ENCODE peak calls at places on chromosomes 1 and 21, in four cellular contexts. J is K562, Q is GM12878, D is HL-60. M is an unnamed sample.
A peak's percentile ranks its signal among the peaks of the same experiment; 100 is the strongest.

GRCh38 chr1:72366473-72366872 is 84.1 kb upstream of the NEGR1 start:
- DNase-seq in Q (no peak), J (no peak), D (peak; percentile 80), M (no peak)

GRCh38 chr1:183696981-183697380 is 43.9 kb upstream of the APOBEC4 start:
- DNase-seq in D (no peak), J (no peak), Q (no peak), M (no peak)

GRCh38 chr1:54581621-54582035 is 33.6 kb downstream of the ACOT11 start:
- DNase-seq in D (no peak), J (no peak), Q (no peak), M (no peak)

GRCh38 chr1:16129921-16130543 is 25.8 kb downstream of the EPHA2 start:
- DNase-seq in D (no peak), J (no peak), Q (no peak), M (no peak)

GRCh38 chr1:1432951-1433803 is 2.3 kb upstream of the VWA1 start:
- DNase-seq in D (no peak), J (peak; percentile 90), Q (no peak), M (peak; percentile 39)

GRCh38 chr21:15031790-15032357 is 32.9 kb downstream of the NRIP1 start:
- DNase-seq in Q (no peak), J (no peak), D (no peak), M (no peak)

GRCh38 chr1:153545067-153546055 is at the start of gene S100A4:
- DNase-seq in D (peak; percentile 89), Q (peak; percentile 46), J (peak; percentile 93), M (peak; percentile 66)

GRCh38 chr1:156599811-156600210 is 1.5 kb downstream of the GPATCH4 start:
- DNase-seq in J (no peak), Q (no peak), D (peak; percentile 67), M (no peak)

GRCh38 chr1:214920337-214920736 is 162.2 kb upstream of the KCNK2 start:
- DNase-seq in J (no peak), Q (no peak), D (no peak), M (no peak)

GRCh38 chr21:36377391-36377842 is 7.8 kb upstream of the CHAF1B start:
- DNase-seq in D (no peak), Q (no peak), J (no peak), M (no peak)

GRCh38 chr1:1004780-1005697 is 5.1 kb upstream of the HES4 start:
- DNase-seq in D (no peak), Q (no peak), J (peak; percentile 72), M (no peak)

GRCh38 chr1:162732566-162733335 is 57.8 kb upstream of the HSD17B7 start:
- DNase-seq in J (no peak), D (no peak), Q (no peak), M (no peak)

GRCh38 chr21:44331209-44331608 is 8.0 kb downstream of the CFAP410 start:
- DNase-seq in J (no peak), Q (no peak), D (no peak), M (no peak)

GRCh38 chr21:41321908-41322495 is 5.4 kb downstream of the FAM3B start:
- DNase-seq in Q (no peak), J (no peak), D (no peak), M (no peak)

GRCh38 chr1:157301477-157302198 is 163.4 kb upstream of the ETV3 start:
- DNase-seq in Q (no peak), D (no peak), J (no peak), M (no peak)

GRCh38 chr1:111471012-111471411 is 2.8 kb upstream of the C1orf162 start:
- DNase-seq in D (peak; percentile 80), Q (peak; percentile 77), J (no peak), M (no peak)

GRCh38 chr1:116362050-116362449 is 11.0 kb upstream of the ATP1A1 start:
- DNase-seq in J (no peak), Q (no peak), D (no peak), M (no peak)

GRCh38 chr1:16420719-16421118 is 16.5 kb downstream of the SPATA21 start:
- DNase-seq in Q (peak; percentile 84), D (no peak), J (no peak), M (peak; percentile 63)

GRCh38 chr1:71919812-71920509 is 362.4 kb downstream of the NEGR1 start:
- DNase-seq in Q (no peak), J (no peak), D (no peak), M (no peak)

GRCh38 chr1:162319510-162320160 is 57.0 kb downstream of the SPATA46 start:
- DNase-seq in Q (no peak), D (no peak), J (no peak), M (no peak)

GRCh38 chr21:26982767-26983166 is 15.9 kb upstream of the ADAMTS5 start:
- DNase-seq in Q (no peak), J (no peak), D (no peak), M (no peak)

GRCh38 chr1:48493970-48494769 is 22.2 kb upstream of the SPATA6 start:
- DNase-seq in J (no peak), Q (no peak), D (no peak), M (no peak)

GRCh38 chr1:200802865-200803512 is 64.3 kb downstream of the CAMSAP2 start:
- DNase-seq in Q (peak; percentile 61), J (peak; percentile 71), D (peak; percentile 30), M (peak; percentile 13)

GRCh38 chr1:29793101-29793546 is 556.8 kb downstream of the PTPRU start:
- DNase-seq in D (peak; percentile 66), J (peak; percentile 63), Q (no peak), M (peak; percentile 41)

GRCh38 chr1:201889092-201889968 is 632 bp downstream of the SHISA4 start:
- DNase-seq in Q (no peak), D (no peak), J (no peak), M (no peak)

GRCh38 chr1:30527511-30528140 is 195.8 kb downstream of the MATN1 start:
- DNase-seq in D (no peak), J (no peak), Q (no peak), M (no peak)

GRCh38 chr1:236321101-236321500 is 39.3 kb upstream of the ERO1B start:
- DNase-seq in Q (no peak), J (no peak), D (no peak), M (no peak)

GRCh38 chr21:15289896-15290841 is 225.4 kb upstream of the NRIP1 start:
- DNase-seq in Q (no peak), D (no peak), J (peak; percentile 39), M (no peak)

GRCh38 chr1:21919520-21919919 is 17.6 kb downstream of the HSPG2 start:
- DNase-seq in D (no peak), Q (no peak), J (no peak), M (no peak)

GRCh38 chr1:10724948-10725852 is 71.2 kb downstream of the CASZ1 start:
- DNase-seq in Q (no peak), J (no peak), D (no peak), M (no peak)
- TF ChIP-seq POLR2AphosphoS5 in Q (no peak), J (no peak), D (no peak), M (no peak)

GRCh38 chr1:33211972-33212371 is 30.1 kb upstream of the TRIM62 start:
- DNase-seq in J (no peak), Q (no peak), D (no peak), M (no peak)
- TF ChIP-seq SPI1 in J (no peak), Q (peak; percentile 12), D (no peak), M (peak; percentile 39)

DNA sequence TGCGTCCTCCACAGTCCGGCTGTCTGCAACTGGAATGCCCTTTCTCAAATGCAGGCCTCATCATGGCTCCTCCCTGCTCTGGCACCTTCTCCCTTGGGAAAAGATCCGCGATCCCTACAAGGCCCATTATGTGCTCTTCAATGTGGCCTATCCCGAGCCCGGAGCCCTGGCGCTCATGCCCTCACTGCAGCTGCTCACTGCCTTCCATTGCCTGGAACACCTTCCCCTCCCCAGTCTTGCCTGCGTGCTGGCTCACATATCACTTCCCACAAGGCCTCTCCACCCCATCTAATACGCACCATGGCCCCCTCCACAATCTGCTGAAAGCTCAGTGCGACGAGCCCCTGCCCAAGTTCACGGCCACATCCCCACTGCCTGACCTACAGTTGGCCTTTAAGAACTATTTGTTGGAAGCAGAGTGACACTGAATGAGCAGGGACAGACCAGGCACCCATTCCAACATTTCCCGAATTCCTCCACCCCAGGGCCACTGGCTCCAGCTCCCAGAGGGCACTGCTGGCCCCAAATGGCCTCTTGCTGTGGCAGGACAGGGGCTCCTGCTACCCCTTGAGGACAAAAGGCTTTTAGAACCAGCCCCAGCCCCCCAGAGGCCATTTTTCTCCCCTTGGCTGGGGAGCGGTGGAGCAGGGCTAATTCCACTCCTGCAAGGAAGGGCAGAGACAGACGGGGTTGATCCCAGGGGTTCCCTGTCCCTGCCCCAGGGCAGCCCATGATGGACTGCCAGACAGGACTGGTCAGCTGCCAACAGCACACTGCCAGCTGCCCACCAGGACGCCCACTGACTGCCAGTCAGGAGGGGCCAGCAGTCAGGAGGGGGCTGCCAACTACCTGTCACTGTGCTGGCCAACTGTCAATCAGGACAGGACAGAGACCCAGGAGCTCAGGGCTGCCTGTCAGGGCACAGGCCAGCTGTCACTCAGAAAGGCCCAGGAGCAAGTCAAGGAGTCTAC is 64.8 kb downstream of the DHRS3 start:
- DNase-seq in D (no peak), Q (no peak), J (no peak), M (no peak)
- TF ChIP-seq POLR2AphosphoS5 in D (no peak), Q (no peak), J (no peak), M (no peak)

DNA sequence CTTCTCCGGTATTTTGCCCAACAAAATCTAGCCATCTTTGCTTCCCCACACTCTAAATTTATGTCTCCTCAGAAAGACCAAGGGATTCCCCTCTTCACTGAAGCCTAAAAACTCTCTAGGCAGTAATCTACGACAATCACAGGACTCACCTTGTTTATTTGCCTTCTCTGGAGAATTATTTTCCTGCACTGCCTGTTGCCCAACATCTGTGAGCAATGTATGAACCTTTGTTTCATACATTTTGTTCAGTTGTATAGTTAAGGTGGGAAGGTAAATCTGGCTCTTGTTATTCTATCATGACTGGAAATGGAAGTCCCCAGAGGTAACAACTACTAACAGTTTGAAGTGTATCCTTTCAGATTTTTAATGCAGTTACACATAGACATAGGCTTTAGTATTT is 2.2 kb downstream of the COPA start:
- DNase-seq in Q (no peak), J (no peak), D (no peak), M (no peak)
- TF ChIP-seq SPI1 in Q (no peak), J (no peak), D (no peak), M (no peak)

GRCh38 chr21:31198575-31198974 is 145.5 kb downstream of the TIAM1 start:
- DNase-seq in D (no peak), Q (no peak), J (peak; percentile 46), M (no peak)
- TF ChIP-seq POLR2AphosphoS5 in D (no peak), Q (no peak), J (no peak), M (no peak)

DNA sequence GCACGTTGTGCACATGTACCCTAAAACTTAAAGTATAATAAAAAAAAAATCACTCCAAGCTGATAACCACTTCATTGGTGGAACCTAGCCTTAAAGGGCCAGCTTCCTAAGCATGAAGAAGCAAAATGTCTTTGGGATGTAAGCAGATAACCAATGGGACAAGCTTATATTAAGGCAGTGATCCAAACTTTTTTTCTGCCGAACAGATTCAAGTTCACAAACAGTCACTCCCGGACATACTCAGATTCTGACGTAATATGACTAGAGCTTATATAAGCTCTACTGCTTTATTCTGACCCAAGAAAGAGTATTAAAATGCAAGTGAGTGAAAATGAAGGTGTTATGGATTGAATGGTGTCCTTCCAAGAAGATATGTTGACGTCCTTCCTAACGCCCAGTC is 44.9 kb upstream of the HIVEP3 start:
- DNase-seq in D (no peak), Q (no peak), J (no peak), M (no peak)
- TF ChIP-seq SPI1 in D (no peak), Q (no peak), J (no peak), M (no peak)